ENCODE peak calls at places on chromosome 21, in four cellular contexts. Q is progenitor cell of endocrine pancreas, O is T-helper 2 cell, R is iPS-NIHi11. L is an unnamed sample.

GRCh38 chr21:26130249-26130896 is 40.2 kb downstream of the APP start:
- DNase-seq in Q (no peak), O (no peak), R (no peak), L (no peak)

GRCh38 chr21:26055841-26056264 is 114.7 kb downstream of the APP start:
- DNase-seq in Q (no peak), O (no peak), R (no peak), L (no peak)

GRCh38 chr21:17925900-17926299 is 106.7 kb upstream of the C21orf91 start:
- DNase-seq in Q (no peak), O (no peak), R (no peak), L (no peak)

GRCh38 chr21:36504067-36505058 is 24.4 kb upstream of the CLDN14 start:
- DNase-seq in Q (no peak), O (no peak), R (no peak), L (no peak)

GRCh38 chr21:31509108-31510017 is 150.1 kb upstream of the SOD1 start:
- DNase-seq in Q (no peak), O (peak; percentile 80), R (peak; percentile 76), L (peak; percentile 19)

GRCh38 chr21:16028163-16028562 is 298.4 kb downstream of the USP25 start:
- DNase-seq in Q (no peak), O (no peak), R (no peak), L (no peak)

GRCh38 chr21:39020751-39021474 is 162.3 kb downstream of the PSMG1 start:
- DNase-seq in Q (no peak), O (no peak), R (no peak), L (no peak)

GRCh38 chr21:18155508-18156193 is 89.0 kb upstream of the CHODL start:
- DNase-seq in Q (no peak), O (no peak), R (peak; percentile 25), L (no peak)

GRCh38 chr21:28333455-28334108 is 659.1 kb downstream of the LTN1 start:
- DNase-seq in Q (no peak), O (no peak), R (no peak), L (no peak)

GRCh38 chr21:37430184-37430821 is 63.7 kb downstream of the DYRK1A start:
- DNase-seq in Q (no peak), O (no peak), R (no peak), L (no peak)

GRCh38 chr21:33133912-33134311 is 64.0 kb downstream of the OLIG1 start:
- DNase-seq in Q (no peak), O (no peak), R (no peak), L (no peak)

GRCh38 chr21:35583566-35584216 is 476.6 kb downstream of the SETD4 start:
- DNase-seq in Q (no peak), O (no peak), R (no peak), L (no peak)

GRCh38 chr21:20814090-20814489 is 184.1 kb upstream of the NCAM2 start:
- DNase-seq in Q (no peak), O (no peak), R (no peak), L (no peak)

GRCh38 chr21:46351476-46352155 is 27.7 kb downstream of the PCNT start:
- DNase-seq in Q (no peak), O (no peak), R (no peak), L (no peak)

GRCh38 chr21:34844033-34844923 is 175.5 kb downstream of the CLIC6 start:
- DNase-seq in Q (no peak), O (no peak), R (no peak), L (no peak)

GRCh38 chr21:31008355-31008754 is 29.9 kb downstream of the KRTAP19-8 start:
- DNase-seq in Q (no peak), O (no peak), R (no peak), L (no peak)

GRCh38 chr21:15275615-15276228 is 210.9 kb upstream of the NRIP1 start:
- DNase-seq in Q (no peak), O (no peak), R (no peak), L (no peak)

GRCh38 chr21:18772404-18772803 is 368.8 kb upstream of the TMPRSS15 start:
- DNase-seq in Q (no peak), O (no peak), R (no peak), L (no peak)

GRCh38 chr21:34869541-34869940 is 179.6 kb downstream of the RUNX1 start:
- DNase-seq in Q (no peak), O (no peak), R (no peak), L (no peak)

L was measured in HuH-7.5.